ENCODE peak calls at places on chromosome X, in eight cellular contexts. U, D, F, X, O, S, J and H are unnamed samples.

GRCh38 chrX:43615677-43616076 is 40.4 kb upstream of the MAOA start:
- ATAC-seq in U (no peak), D (peak; percentile 55), F (no peak), X (no peak), O (no peak), S (no peak), J (no peak), H (peak; percentile 78)

GRCh38 chrX:6990552-6991193 is 156.8 kb upstream of the STS start:
- ATAC-seq in U (no peak), D (no peak), F (no peak), X (no peak), O (no peak), S (no peak), J (no peak), H (no peak)

GRCh38 chrX:151982217-151982616 is 7.7 kb upstream of the GABRE start:
- ATAC-seq in U (no peak), D (peak; percentile 77), F (no peak), X (no peak), O (no peak), S (no peak), J (no peak), H (no peak)

GRCh38 chrX:32893751-32894150 is 317.6 kb downstream of the DMD start:
- ATAC-seq in U (no peak), D (no peak), F (no peak), X (no peak), O (no peak), S (no peak), J (no peak), H (no peak)

GRCh38 chrX:49122499-49122898 is 1.0 kb downstream of the GPKOW start:
- ATAC-seq in U (no peak), D (no peak), F (no peak), X (no peak), O (no peak), S (no peak), J (no peak), H (no peak)

GRCh38 chrX:71533514-71533849 is 578 bp downstream of the OGT start:
- ATAC-seq in U (no peak), D (no peak), F (no peak), X (no peak), O (no peak), S (no peak), J (no peak), H (no peak)

GRCh38 chrX:45696762-45697161 is 496.1 kb upstream of the DIPK2B start:
- ATAC-seq in U (no peak), D (no peak), F (no peak), X (no peak), O (no peak), S (no peak), J (no peak), H (no peak)

GRCh38 chrX:47143894-47144625 is 442 bp downstream of the NDUFB11 start:
- ATAC-seq in U (peak; percentile 52), D (no peak), F (peak; percentile 48), X (peak; percentile 8), O (peak; percentile 5), S (peak; percentile 10), J (no peak), H (peak; percentile 9)

GRCh38 chrX:97267376-97267775 is 383.7 kb downstream of the RPA4 start:
- ATAC-seq in U (no peak), D (no peak), F (no peak), X (no peak), O (no peak), S (no peak), J (no peak), H (no peak)

GRCh38 chrX:40175416-40176255 is 77.9 kb upstream of the BCOR start:
- ATAC-seq in U (peak; percentile 75), D (peak; percentile 40), F (peak; percentile 68), X (peak; percentile 54), O (peak; percentile 78), S (peak; percentile 58), J (peak; percentile 55), H (peak; percentile 34)

GRCh38 chrX:2457289-2458133 is 43.3 kb downstream of the DHRSX start:
- ATAC-seq in U (no peak), D (no peak), F (no peak), X (no peak), O (no peak), S (no peak), J (no peak), H (no peak)

GRCh38 chrX:72705111-72705510 is 9.0 kb downstream of the PHKA1 start:
- ATAC-seq in U (no peak), D (no peak), F (no peak), X (no peak), O (no peak), S (no peak), J (no peak), H (no peak)

GRCh38 chrX:4560192-4560591 is 846.7 kb upstream of the PRKX start:
- ATAC-seq in U (no peak), D (no peak), F (no peak), X (no peak), O (no peak), S (no peak), J (no peak), H (no peak)

GRCh38 chrX:56314334-56314733 is 82.2 kb downstream of the KLF8 start:
- ATAC-seq in U (no peak), D (no peak), F (no peak), X (no peak), O (no peak), S (no peak), J (peak; percentile 62), H (no peak)

GRCh38 chrX:119218198-119218597 is 17.9 kb upstream of the PGRMC1 start:
- ATAC-seq in U (no peak), D (no peak), F (no peak), X (no peak), O (no peak), S (no peak), J (no peak), H (no peak)

GRCh38 chrX:81202413-81202794 is 502 bp downstream of the SH3BGRL start:
- ATAC-seq in U (peak; percentile 39), D (no peak), F (peak; percentile 17), X (peak; percentile 15), O (peak; percentile 11), S (peak; percentile 6), J (peak; percentile 53), H (no peak)